ENCODE peak calls at places on chromosomes 16 and 17, in eight cellular contexts. U, H, B, T, C, K, O and R are unnamed samples.

GRCh38 chr17:68289936-68290267 is 1.0 kb downstream of the SLC16A6 start:
- DNase-seq in U (no peak), H (no peak), B (no peak), T (no peak), C (no peak), K (no peak), O (no peak), R (no peak)

GRCh38 chr17:41824086-41824485 is 11.3 kb downstream of the FKBP10 start:
- DNase-seq in U (no peak), H (peak; percentile 44), B (no peak), T (no peak), C (no peak), K (no peak), O (no peak), R (no peak)

GRCh38 chr17:44606658-44607057 is 49.4 kb downstream of the FZD2 start:
- DNase-seq in U (no peak), H (no peak), B (no peak), T (no peak), C (no peak), K (no peak), O (no peak), R (no peak)

GRCh38 chr17:40675905-40676304 is 10.9 kb upstream of the KRT222 start:
- DNase-seq in U (no peak), H (no peak), B (no peak), T (no peak), C (no peak), K (no peak), O (no peak), R (no peak)

GRCh38 chr17:48791128-48792032 is 25.6 kb downstream of the TTLL6 start:
- DNase-seq in U (peak; percentile 85), H (peak; percentile 80), B (peak; percentile 83), T (peak; percentile 93), C (peak; percentile 92), K (peak; percentile 68), O (peak; percentile 99), R (peak; percentile 87)

GRCh38 chr17:41666708-41667279 is 21.9 kb upstream of the EIF1 start:
- DNase-seq in U (peak; percentile 67), H (peak; percentile 66), B (peak; percentile 85), T (peak; percentile 93), C (peak; percentile 84), K (peak; percentile 89), O (peak; percentile 91), R (peak; percentile 92)

GRCh38 chr17:41480581-41480980 is 370 bp downstream of the KRT35 start:
- DNase-seq in U (no peak), H (no peak), B (no peak), T (no peak), C (no peak), K (no peak), O (no peak), R (no peak)

GRCh38 chr16:77760800-77761199 is 27.6 kb upstream of the VAT1L start:
- DNase-seq in U (no peak), H (no peak), B (no peak), T (no peak), C (no peak), K (no peak), O (no peak), R (no peak)

GRCh38 chr17:52157161-52157560 is 1.4 kb downstream of the CA10 start:
- DNase-seq in U (no peak), H (no peak), B (no peak), T (peak; percentile 48), C (no peak), K (no peak), O (no peak), R (no peak)

GRCh38 chr17:207775-208174 is 26.3 kb upstream of the DOC2B start:
- DNase-seq in U (no peak), H (no peak), B (no peak), T (no peak), C (no peak), K (no peak), O (no peak), R (no peak)

GRCh38 chr16:13021996-13022395 is 120.6 kb downstream of the SHISA9 start:
- DNase-seq in U (no peak), H (peak; percentile 22), B (no peak), T (no peak), C (no peak), K (no peak), O (no peak), R (no peak)

GRCh38 chr17:29160253-29160652 is 19.9 kb downstream of the MYO18A start:
- DNase-seq in U (no peak), H (no peak), B (no peak), T (no peak), C (no peak), K (no peak), O (no peak), R (no peak)

GRCh38 chr17:73458191-73458590 is 146.4 kb upstream of the CDC42EP4 start:
- DNase-seq in U (no peak), H (no peak), B (no peak), T (no peak), C (no peak), K (no peak), O (no peak), R (no peak)

GRCh38 chr16:72680732-72681131 is 367.2 kb downstream of the ZFHX3 start:
- DNase-seq in U (no peak), H (no peak), B (no peak), T (no peak), C (no peak), K (no peak), O (no peak), R (no peak)

GRCh38 chr17:19405114-19405513 is 5.9 kb upstream of the RNF112 start:
- DNase-seq in U (no peak), H (no peak), B (no peak), T (no peak), C (no peak), K (no peak), O (no peak), R (no peak)

GRCh38 chr17:78885956-78886355 is 17.0 kb downstream of the CEP295NL start:
- DNase-seq in U (no peak), H (no peak), B (no peak), T (no peak), C (no peak), K (no peak), O (no peak), R (no peak)

GRCh38 chr17:32523017-32523680 is 36.4 kb downstream of the CDK5R1 start:
- DNase-seq in U (no peak), H (no peak), B (no peak), T (no peak), C (no peak), K (no peak), O (peak; percentile 31), R (no peak)

DNA sequence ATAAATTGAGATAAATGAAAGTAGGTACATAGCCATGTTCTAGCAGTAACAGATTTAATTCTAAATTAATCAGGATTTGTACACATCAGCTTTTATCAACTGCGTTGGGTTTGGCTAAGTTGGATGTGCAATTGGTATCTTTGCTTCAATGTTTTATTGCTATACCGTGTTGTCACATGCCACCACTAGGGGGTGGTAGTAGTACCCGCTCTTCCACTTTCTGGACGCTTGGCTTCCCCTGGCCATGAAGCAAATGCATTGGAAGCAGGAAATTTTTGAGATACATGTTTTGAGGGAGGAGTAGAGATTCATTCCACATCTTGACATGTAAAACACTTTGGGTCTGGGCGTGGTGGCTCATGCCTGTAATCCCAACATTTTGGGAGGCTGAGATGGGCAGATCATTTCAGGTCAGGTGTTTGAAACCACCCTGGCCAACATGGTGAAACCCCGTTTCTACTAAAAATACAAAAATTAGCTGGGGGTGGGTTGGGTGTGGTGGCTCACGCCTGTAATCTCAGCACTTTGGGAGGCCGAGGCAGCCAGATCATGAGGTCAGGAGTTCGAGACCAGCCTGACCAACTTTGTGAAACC is 58.6 kb downstream of the EMP2 start:
- DNase-seq in U (peak; percentile 67), H (peak; percentile 74), B (peak; percentile 64), T (peak; percentile 61), C (peak; percentile 69), K (peak; percentile 60), O (peak; percentile 83), R (no peak)
- TF ChIP-seq CTCF in U (peak; percentile 83), H (peak; percentile 91), B (peak; percentile 48), T (peak; percentile 92), C (peak; percentile 67), K (peak; percentile 86), O (peak; percentile 73), R (peak; percentile 84)

GRCh38 chr16:68644303-68644702 is 807 bp upstream of the CDH3 start:
- DNase-seq in U (no peak), H (no peak), B (no peak), T (peak; percentile 67), C (no peak), K (no peak), O (no peak), R (no peak)

GRCh38 chr16:68645494-68646388 is 631 bp downstream of the CDH3 start:
- DNase-seq in U (no peak), H (no peak), B (no peak), T (peak; percentile 79), C (no peak), K (peak; percentile 48), O (no peak), R (peak; percentile 84)

GRCh38 chr16:68643227-68643626 is 1.9 kb upstream of the CDH3 start:
- DNase-seq in U (no peak), H (no peak), B (no peak), T (no peak), C (no peak), K (no peak), O (no peak), R (no peak)

GRCh38 chr16:68643847-68644246 is 1.3 kb upstream of the CDH3 start:
- DNase-seq in U (no peak), H (no peak), B (no peak), T (no peak), C (no peak), K (no peak), O (no peak), R (no peak)

GRCh38 chr16:68644715-68645493 is at the start of gene CDH3:
- DNase-seq in U (no peak), H (no peak), B (peak; percentile 65), T (peak; percentile 95), C (no peak), K (peak; percentile 35), O (peak; percentile 61), R (no peak)
- TF ChIP-seq CTCF in U (no peak), H (no peak), B (no peak), T (peak; percentile 22), C (no peak), K (no peak), O (no peak), R (no peak)

DNA sequence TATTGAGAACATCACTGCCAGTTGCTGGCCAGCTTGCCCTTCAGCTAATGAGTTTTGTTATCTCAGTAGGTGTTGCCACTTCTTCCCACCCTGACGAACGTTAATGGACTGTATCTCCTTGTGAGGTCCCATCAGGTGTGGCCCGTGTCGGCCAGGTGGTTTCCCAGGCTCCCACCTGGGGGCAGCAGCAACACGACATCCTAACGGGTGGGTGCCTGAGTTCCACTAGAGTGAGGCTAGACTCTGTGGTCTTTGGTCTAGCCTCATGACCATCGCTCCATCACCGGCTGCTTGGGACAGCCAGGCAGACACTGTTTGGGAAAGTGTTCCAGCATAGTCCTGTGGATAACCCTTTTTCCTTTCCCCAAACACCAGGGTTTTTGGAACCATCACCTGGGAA is 45.6 kb upstream of the LCMT1 start:
- DNase-seq in U (no peak), H (no peak), B (no peak), T (peak; percentile 67), C (no peak), K (no peak), O (peak; percentile 19), R (no peak)
- TF ChIP-seq CTCF in U (no peak), H (no peak), B (no peak), T (peak; percentile 58), C (no peak), K (no peak), O (no peak), R (no peak)

DNA sequence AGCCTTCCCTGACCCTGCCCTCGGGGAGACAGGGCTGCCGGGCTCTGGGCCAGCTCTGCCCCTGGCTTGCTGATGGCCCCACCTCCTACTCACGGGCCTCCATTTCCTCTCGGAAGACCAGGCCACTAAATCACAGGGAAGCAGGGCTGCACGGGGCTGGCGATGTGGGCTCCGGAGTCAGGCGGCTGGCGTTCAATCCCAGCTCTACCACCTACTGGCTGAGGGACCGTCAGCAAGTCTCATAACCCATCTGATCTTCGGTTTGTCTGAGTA is 113.4 kb downstream of the AMFR start:
- DNase-seq in U (no peak), H (no peak), B (no peak), T (no peak), C (no peak), K (no peak), O (no peak), R (no peak)
- TF ChIP-seq CTCF in U (no peak), H (no peak), B (no peak), T (no peak), C (no peak), K (no peak), O (no peak), R (no peak)